ENCODE peak calls at places on chromosomes 6 and 20, in four cellular contexts. One of them, this sample, is unnamed. For H3K4me1, the result is how much of the 10 kb centered on the place peaks cover.

GRCh38 chr6:129131282-129131681 is 248.3 kb downstream of the LAMA2 start:
- DNase-seq in suprapubic skin: peak
- DNase-seq in transverse colon: no peak
- DNase-seq in sigmoid colon: peak
- DNase-seq in this sample: peak

GRCh38 chr6:90765895-90766294 is 179.0 kb upstream of the MAP3K7 start:
- DNase-seq in sigmoid colon: no peak
- DNase-seq in suprapubic skin: no peak
- DNase-seq in transverse colon: no peak
- DNase-seq in this sample: no peak

GRCh38 chr6:26020983-26021349 is 58.4 kb downstream of the TRIM38 start:
- DNase-seq in transverse colon: peak
- DNase-seq in suprapubic skin: no peak
- DNase-seq in sigmoid colon: peak
- DNase-seq in this sample: peak

GRCh38 chr6:154292066-154292465 is 64.5 kb downstream of the IPCEF1 start:
- DNase-seq in sigmoid colon: no peak
- DNase-seq in transverse colon: no peak
- DNase-seq in suprapubic skin: no peak
- DNase-seq in this sample: no peak

GRCh38 chr20:22382742-22383141 is 201.6 kb downstream of the FOXA2 start:
- DNase-seq in suprapubic skin: no peak
- DNase-seq in transverse colon: no peak
- DNase-seq in sigmoid colon: no peak
- DNase-seq in this sample: no peak

GRCh38 chr6:109623288-109623687 is 67.7 kb downstream of the AK9 start:
- DNase-seq in sigmoid colon: no peak
- DNase-seq in transverse colon: no peak
- DNase-seq in suprapubic skin: no peak
- DNase-seq in this sample: no peak

GRCh38 chr6:12328701-12329100 is 38.5 kb downstream of the EDN1 start:
- DNase-seq in sigmoid colon: no peak
- DNase-seq in suprapubic skin: no peak
- DNase-seq in transverse colon: no peak
- DNase-seq in this sample: no peak

GRCh38 chr20:46214831-46215488 is 93.3 kb downstream of the CDH22 start:
- DNase-seq in transverse colon: no peak
- DNase-seq in suprapubic skin: no peak
- DNase-seq in sigmoid colon: no peak
- DNase-seq in this sample: no peak

GRCh38 chr20:2337142-2337541 is 41.3 kb downstream of the TGM3 start:
- DNase-seq in sigmoid colon: no peak
- DNase-seq in suprapubic skin: peak
- DNase-seq in transverse colon: no peak
- DNase-seq in this sample: no peak

GRCh38 chr6:100230976-100231316 is 233.8 kb downstream of the SIM1 start:
- DNase-seq in transverse colon: no peak
- DNase-seq in suprapubic skin: no peak
- DNase-seq in sigmoid colon: no peak
- DNase-seq in this sample: no peak

GRCh38 chr6:163814494-163815364 is 400.2 kb downstream of the QKI start:
- DNase-seq in suprapubic skin: peak
- DNase-seq in sigmoid colon: no peak
- DNase-seq in transverse colon: no peak
- DNase-seq in this sample: no peak

GRCh38 chr6:29617782-29618557 is 15.0 kb downstream of the GABBR1 start:
- DNase-seq in sigmoid colon: no peak
- DNase-seq in transverse colon: no peak
- DNase-seq in suprapubic skin: no peak
- DNase-seq in this sample: no peak

GRCh38 chr6:30686908-30687658 is 638 bp upstream of the PPP1R18 start:
- DNase-seq in transverse colon: peak
- DNase-seq in sigmoid colon: peak
- DNase-seq in suprapubic skin: peak
- DNase-seq in this sample: peak

GRCh38 chr6:131042664-131043063 is 20.4 kb downstream of the EPB41L2 start:
- DNase-seq in sigmoid colon: no peak
- DNase-seq in suprapubic skin: no peak
- DNase-seq in transverse colon: no peak
- DNase-seq in this sample: no peak

GRCh38 chr6:53056273-53056672 is 8.9 kb upstream of the FBXO9 start:
- DNase-seq in sigmoid colon: no peak
- DNase-seq in transverse colon: no peak
- DNase-seq in suprapubic skin: no peak
- DNase-seq in this sample: no peak

GRCh38 chr6:1708141-1708540 is 98.4 kb downstream of the FOXC1 start:
- DNase-seq in transverse colon: no peak
- DNase-seq in sigmoid colon: no peak
- DNase-seq in suprapubic skin: no peak
- DNase-seq in this sample: no peak

GRCh38 chr6:11354019-11354418 is 121.6 kb upstream of the NEDD9 start:
- DNase-seq in sigmoid colon: no peak
- DNase-seq in transverse colon: no peak
- DNase-seq in suprapubic skin: no peak
- DNase-seq in this sample: no peak

GRCh38 chr6:42236680-42237473 is 19.2 kb upstream of the MRPS10 start:
- DNase-seq in sigmoid colon: no peak
- DNase-seq in transverse colon: no peak
- DNase-seq in suprapubic skin: no peak
- DNase-seq in this sample: no peak

GRCh38 chr20:41205313-41205712 is 68.0 kb downstream of the PLCG1 start:
- DNase-seq in sigmoid colon: no peak
- DNase-seq in transverse colon: no peak
- DNase-seq in suprapubic skin: no peak
- DNase-seq in this sample: no peak

GRCh38 chr20:40669692-40670091 is 19.3 kb downstream of the MAFB start:
- DNase-seq in sigmoid colon: no peak
- DNase-seq in transverse colon: no peak
- DNase-seq in suprapubic skin: no peak
- DNase-seq in this sample: no peak

GRCh38 chr6:138724015-138724414 is 49.6 kb upstream of the CCDC28A start:
- DNase-seq in transverse colon: peak
- DNase-seq in suprapubic skin: no peak
- DNase-seq in sigmoid colon: no peak
- DNase-seq in this sample: no peak

GRCh38 chr6:104952911-104953409 is 3.9 kb upstream of the LIN28B start:
- DNase-seq in sigmoid colon: no peak
- DNase-seq in suprapubic skin: no peak
- DNase-seq in transverse colon: no peak
- DNase-seq in this sample: no peak

GRCh38 chr20:33076662-33077398 is 2.6 kb upstream of the BPIFB4 start:
- DNase-seq in transverse colon: no peak
- DNase-seq in suprapubic skin: no peak
- DNase-seq in sigmoid colon: no peak
- DNase-seq in this sample: no peak

GRCh38 chr6:168637853-168638252 is 196.9 kb downstream of the SMOC2 start:
- DNase-seq in sigmoid colon: peak
- DNase-seq in transverse colon: peak
- DNase-seq in suprapubic skin: no peak
- DNase-seq in this sample: no peak

GRCh38 chr20:33862709-33863403 is 51.7 kb downstream of the CHMP4B start:
- DNase-seq in transverse colon: peak
- DNase-seq in suprapubic skin: no peak
- DNase-seq in sigmoid colon: peak
- DNase-seq in this sample: peak

GRCh38 chr6:106069478-106069877 is 16.7 kb upstream of the PRDM1 start:
- DNase-seq in transverse colon: no peak
- DNase-seq in suprapubic skin: no peak
- DNase-seq in sigmoid colon: no peak
- DNase-seq in this sample: no peak

GRCh38 chr6:100229512-100229911 is 235.2 kb downstream of the SIM1 start:
- DNase-seq in suprapubic skin: no peak
- DNase-seq in sigmoid colon: no peak
- DNase-seq in transverse colon: no peak
- DNase-seq in this sample: peak

GRCh38 chr6:138404666-138405337 is 779 bp downstream of the HEBP2 start:
- DNase-seq in sigmoid colon: peak
- DNase-seq in transverse colon: peak
- DNase-seq in suprapubic skin: peak
- DNase-seq in this sample: peak

GRCh38 chr20:9051508-9051907 is 17.4 kb upstream of the PLCB4 start:
- DNase-seq in suprapubic skin: no peak
- DNase-seq in sigmoid colon: no peak
- DNase-seq in transverse colon: no peak
- DNase-seq in this sample: no peak

GRCh38 chr20:9053108-9053507 is 15.8 kb upstream of the PLCB4 start:
- DNase-seq in transverse colon: no peak
- DNase-seq in suprapubic skin: no peak
- DNase-seq in sigmoid colon: no peak
- DNase-seq in this sample: no peak

GRCh38 chr20:9054176-9054575 is 14.7 kb upstream of the PLCB4 start:
- DNase-seq in transverse colon: no peak
- DNase-seq in suprapubic skin: no peak
- DNase-seq in sigmoid colon: no peak
- DNase-seq in this sample: no peak

DNA sequence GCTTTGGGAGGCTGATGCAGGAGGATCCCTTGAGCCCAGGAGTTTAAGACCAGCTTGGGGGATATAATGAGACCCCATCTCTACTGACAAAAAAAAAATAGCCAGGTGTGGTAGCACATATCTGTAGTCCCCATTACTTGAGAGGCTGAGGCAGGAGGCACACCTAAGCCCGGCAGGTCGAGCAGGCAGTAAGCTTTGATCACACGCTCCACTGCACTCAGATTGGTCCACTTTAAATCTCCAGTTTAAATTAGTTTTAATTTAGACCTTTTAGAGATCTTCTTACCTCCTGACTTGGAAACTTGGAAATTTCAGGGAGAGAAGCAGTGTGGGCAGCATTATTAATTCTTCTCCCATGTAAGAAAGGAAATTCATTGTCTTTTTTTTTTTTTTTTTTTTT is 16.8 kb upstream of the PLCB4 start:
- DNase-seq in transverse colon: no peak
- DNase-seq in sigmoid colon: no peak
- DNase-seq in suprapubic skin: no peak
- DNase-seq in this sample: no peak
- TF ChIP-seq POLR2AphosphoS5 in transverse colon: no peak
- TF ChIP-seq POLR2AphosphoS5 in sigmoid colon: no peak
- TF ChIP-seq POLR2AphosphoS5 in suprapubic skin: no peak
- TF ChIP-seq POLR2AphosphoS5 in this sample: no peak

DNA sequence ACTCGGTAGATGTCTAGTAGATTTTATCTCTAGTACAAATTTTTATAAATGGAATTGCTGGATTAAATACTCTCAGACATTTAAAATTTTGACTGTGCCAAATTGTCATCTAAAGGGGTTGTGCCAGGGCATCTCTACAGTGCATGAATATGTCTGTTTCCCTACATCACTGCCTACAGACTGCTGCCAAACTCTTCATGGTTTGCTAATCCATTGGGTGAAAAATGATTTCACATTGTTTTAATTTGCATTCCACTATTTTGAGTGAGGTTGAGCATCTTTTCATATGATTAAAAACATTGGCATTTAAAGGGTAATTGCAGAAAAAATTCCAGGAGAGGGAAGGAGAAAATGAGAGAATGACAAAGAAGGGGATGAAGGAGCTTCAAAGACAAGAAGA is 267.7 kb upstream of the RNF24 start:
- DNase-seq in suprapubic skin: no peak
- DNase-seq in sigmoid colon: no peak
- DNase-seq in transverse colon: no peak
- DNase-seq in this sample: no peak
- TF ChIP-seq EP300 in suprapubic skin: no peak
- TF ChIP-seq EP300 in sigmoid colon: no peak
- TF ChIP-seq EP300 in transverse colon: no peak
- TF ChIP-seq EP300 in this sample: no peak

DNA sequence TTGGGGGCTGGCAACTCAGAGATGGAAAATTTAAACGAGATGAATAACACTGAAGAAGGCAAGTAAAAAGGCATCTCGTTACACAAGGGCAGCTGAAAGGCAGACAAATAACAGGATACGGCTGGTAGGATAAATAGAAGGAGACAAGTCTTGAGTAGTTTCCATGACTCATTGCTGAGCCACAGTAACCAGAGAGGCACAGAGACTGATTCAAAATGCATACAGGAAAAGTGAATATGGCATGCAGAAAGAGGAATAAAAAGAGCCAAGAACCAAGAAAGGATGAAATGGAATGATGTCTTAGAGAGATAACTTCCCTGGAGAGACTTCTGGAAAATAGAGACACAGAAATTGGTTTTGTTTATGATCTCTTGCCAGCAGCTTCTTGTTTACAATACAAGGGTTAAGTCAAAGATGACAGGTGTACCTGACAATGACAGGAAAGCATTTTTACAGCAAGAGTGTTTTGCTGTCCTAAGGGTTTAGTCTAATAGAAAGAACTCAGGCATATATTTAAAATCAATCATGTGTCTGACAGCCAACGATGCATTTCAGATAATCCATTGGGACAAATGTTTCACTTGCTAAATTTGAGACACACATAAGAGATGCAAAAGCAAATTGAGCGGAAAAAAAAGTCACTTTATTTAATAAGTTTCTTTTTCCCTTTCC is 68.2 kb upstream of the KCNQ5 start:
- DNase-seq in sigmoid colon: no peak
- DNase-seq in transverse colon: no peak
- DNase-seq in suprapubic skin: no peak
- DNase-seq in this sample: no peak
- H3K4me1 ChIP-seq in sigmoid colon: under half
- H3K4me1 ChIP-seq in transverse colon: under half
- H3K4me1 ChIP-seq in suprapubic skin: under half
- H3K4me1 ChIP-seq in this sample: under half

GRCh38 chr20:38447251-38447661 is 12.1 kb upstream of the SNHG17 start:
- DNase-seq in sigmoid colon: no peak
- DNase-seq in suprapubic skin: no peak
- DNase-seq in transverse colon: peak
- DNase-seq in this sample: no peak
- TF ChIP-seq POLR2AphosphoS5 in sigmoid colon: no peak
- TF ChIP-seq POLR2AphosphoS5 in suprapubic skin: no peak
- TF ChIP-seq POLR2AphosphoS5 in transverse colon: no peak
- TF ChIP-seq POLR2AphosphoS5 in this sample: no peak

GRCh38 chr6:156963712-156964700 is 186.8 kb downstream of the ARID1B start:
- DNase-seq in transverse colon: no peak
- DNase-seq in sigmoid colon: no peak
- DNase-seq in suprapubic skin: no peak
- DNase-seq in this sample: no peak
- TF ChIP-seq EP300 in transverse colon: no peak
- TF ChIP-seq EP300 in sigmoid colon: no peak
- TF ChIP-seq EP300 in suprapubic skin: no peak
- TF ChIP-seq EP300 in this sample: no peak

GRCh38 chr6:144140859-144141258 is 9.5 kb upstream of the STX11 start:
- DNase-seq in sigmoid colon: no peak
- DNase-seq in transverse colon: no peak
- DNase-seq in suprapubic skin: no peak
- DNase-seq in this sample: no peak
- H3K4me1 ChIP-seq in sigmoid colon: under half
- H3K4me1 ChIP-seq in transverse colon: under half
- H3K4me1 ChIP-seq in suprapubic skin: under half
- H3K4me1 ChIP-seq in this sample: under half

GRCh38 chr20:57316795-57317201 is 12.8 kb upstream of the SPO11 start:
- DNase-seq in transverse colon: no peak
- DNase-seq in sigmoid colon: no peak
- DNase-seq in suprapubic skin: no peak
- DNase-seq in this sample: no peak
- TF ChIP-seq POLR2AphosphoS5 in transverse colon: no peak
- TF ChIP-seq POLR2AphosphoS5 in sigmoid colon: no peak
- TF ChIP-seq POLR2AphosphoS5 in suprapubic skin: no peak
- TF ChIP-seq POLR2AphosphoS5 in this sample: no peak